ENCODE peak calls at places on chromosomes 4 and X, in eight cellular contexts. One of them, this sample, is unnamed.

GRCh38 chr4:105126311-105127153 is 20.1 kb upstream of the TET2 start:
- DNase-seq in fibroblast of lung: peak; percentile 79
- DNase-seq in colonic mucosa: no peak
- DNase-seq in ovary: no peak
- DNase-seq in PC-3: no peak
- DNase-seq in tibial artery: no peak
- DNase-seq in cardiac muscle cell: no peak
- DNase-seq in right cardiac atrium: no peak
- DNase-seq in this sample: no peak

GRCh38 chr4:2322227-2322626 is 60.3 kb upstream of the MXD4 start:
- DNase-seq in PC-3: no peak
- DNase-seq in cardiac muscle cell: no peak
- DNase-seq in tibial artery: peak; percentile 48
- DNase-seq in fibroblast of lung: no peak
- DNase-seq in colonic mucosa: peak; percentile 14
- DNase-seq in right cardiac atrium: no peak
- DNase-seq in ovary: no peak
- DNase-seq in this sample: no peak

GRCh38 chr4:72418458-72418857 is 150.6 kb downstream of the ADAMTS3 start:
- DNase-seq in right cardiac atrium: peak; percentile 72
- DNase-seq in PC-3: peak; percentile 90
- DNase-seq in colonic mucosa: peak; percentile 17
- DNase-seq in cardiac muscle cell: no peak
- DNase-seq in fibroblast of lung: peak; percentile 72
- DNase-seq in ovary: peak; percentile 55
- DNase-seq in tibial artery: no peak
- DNase-seq in this sample: no peak

GRCh38 chr4:5866841-5867782 is 25.8 kb downstream of the CRMP1 start:
- DNase-seq in fibroblast of lung: no peak
- DNase-seq in PC-3: no peak
- DNase-seq in right cardiac atrium: no peak
- DNase-seq in colonic mucosa: no peak
- DNase-seq in cardiac muscle cell: no peak
- DNase-seq in tibial artery: no peak
- DNase-seq in ovary: no peak
- DNase-seq in this sample: no peak

GRCh38 chrX:101136235-101136634 is 38.2 kb downstream of the CENPI start:
- DNase-seq in ovary: no peak
- DNase-seq in colonic mucosa: no peak
- DNase-seq in fibroblast of lung: no peak
- DNase-seq in right cardiac atrium: no peak
- DNase-seq in PC-3: no peak
- DNase-seq in cardiac muscle cell: no peak
- DNase-seq in tibial artery: no peak
- DNase-seq in this sample: no peak

GRCh38 chrX:106220177-106220576 is 52.1 kb downstream of the PWWP3B start:
- DNase-seq in cardiac muscle cell: peak; percentile 5
- DNase-seq in ovary: no peak
- DNase-seq in PC-3: peak; percentile 17
- DNase-seq in fibroblast of lung: no peak
- DNase-seq in colonic mucosa: no peak
- DNase-seq in tibial artery: no peak
- DNase-seq in right cardiac atrium: no peak
- DNase-seq in this sample: no peak

GRCh38 chrX:386768-387575 is at the start of gene PPP2R3B:
- DNase-seq in PC-3: peak; percentile 95
- DNase-seq in ovary: peak; percentile 99
- DNase-seq in colonic mucosa: peak; percentile 97
- DNase-seq in cardiac muscle cell: peak; percentile 98
- DNase-seq in tibial artery: peak; percentile 99
- DNase-seq in right cardiac atrium: peak; percentile 100
- DNase-seq in fibroblast of lung: peak; percentile 98
- DNase-seq in this sample: peak; percentile 95

GRCh38 chrX:124507276-124507675 is 160.9 kb downstream of the SH2D1A start:
- DNase-seq in cardiac muscle cell: no peak
- DNase-seq in ovary: no peak
- DNase-seq in tibial artery: no peak
- DNase-seq in right cardiac atrium: no peak
- DNase-seq in PC-3: peak; percentile 79
- DNase-seq in fibroblast of lung: no peak
- DNase-seq in colonic mucosa: no peak
- DNase-seq in this sample: no peak

GRCh38 chrX:56728321-56728720 is 722 bp upstream of the NBDY start:
- DNase-seq in right cardiac atrium: no peak
- DNase-seq in colonic mucosa: no peak
- DNase-seq in fibroblast of lung: peak; percentile 34
- DNase-seq in cardiac muscle cell: peak; percentile 3
- DNase-seq in tibial artery: no peak
- DNase-seq in ovary: no peak
- DNase-seq in PC-3: peak; percentile 17
- DNase-seq in this sample: no peak

DNA sequence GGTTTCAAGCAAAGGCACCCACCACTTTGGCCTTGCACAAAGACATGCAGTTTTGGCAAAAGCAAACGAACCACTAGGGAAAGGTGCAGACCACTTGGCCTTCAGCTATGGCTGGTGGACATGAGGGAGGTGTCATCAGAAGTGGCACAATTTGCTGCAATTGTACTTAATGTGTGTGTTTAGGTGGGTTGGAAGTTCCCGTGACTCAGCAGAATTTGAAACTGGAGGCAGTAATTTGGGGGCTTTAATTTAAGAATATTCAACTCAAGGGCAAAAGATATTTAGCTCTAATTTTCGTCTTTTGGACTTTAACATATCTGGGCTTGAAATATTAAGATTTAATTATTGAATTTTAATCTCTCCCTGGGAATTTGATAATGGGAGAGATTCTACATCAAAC is 115.6 kb upstream of the NOCT start:
- DNase-seq in colonic mucosa: no peak
- DNase-seq in ovary: no peak
- DNase-seq in fibroblast of lung: no peak
- DNase-seq in tibial artery: no peak
- DNase-seq in PC-3: no peak
- DNase-seq in cardiac muscle cell: no peak
- DNase-seq in right cardiac atrium: no peak
- DNase-seq in this sample: no peak
- H3K27ac ChIP-seq in colonic mucosa: no peak overlapping the region
- H3K27ac ChIP-seq in ovary: no peak overlapping the region
- H3K27ac ChIP-seq in fibroblast of lung: no peak overlapping the region
- H3K27ac ChIP-seq in tibial artery: no peak overlapping the region
- H3K27ac ChIP-seq in PC-3: no peak overlapping the region
- H3K27ac ChIP-seq in cardiac muscle cell: no peak overlapping the region
- H3K27ac ChIP-seq in right cardiac atrium: no peak overlapping the region
- H3K27ac ChIP-seq in this sample: no peak overlapping the region

GRCh38 chrX:128078545-128078944 is 26.3 kb upstream of the ACTRT1 start:
- DNase-seq in tibial artery: no peak
- DNase-seq in cardiac muscle cell: no peak
- DNase-seq in right cardiac atrium: no peak
- DNase-seq in fibroblast of lung: no peak
- DNase-seq in ovary: no peak
- DNase-seq in colonic mucosa: no peak
- DNase-seq in PC-3: no peak
- DNase-seq in this sample: no peak
- H3K4me1 ChIP-seq in tibial artery: no peaks in the 10 kb centered on the region
- H3K4me1 ChIP-seq in cardiac muscle cell: no peaks in the 10 kb centered on the region
- H3K4me1 ChIP-seq in right cardiac atrium: no peaks in the 10 kb centered on the region
- H3K4me1 ChIP-seq in fibroblast of lung: no peaks in the 10 kb centered on the region
- H3K4me1 ChIP-seq in ovary: no peaks in the 10 kb centered on the region
- H3K4me1 ChIP-seq in colonic mucosa: no peaks in the 10 kb centered on the region
- H3K4me1 ChIP-seq in PC-3: no peaks in the 10 kb centered on the region
- H3K4me1 ChIP-seq in this sample: no peaks in the 10 kb centered on the region

DNA sequence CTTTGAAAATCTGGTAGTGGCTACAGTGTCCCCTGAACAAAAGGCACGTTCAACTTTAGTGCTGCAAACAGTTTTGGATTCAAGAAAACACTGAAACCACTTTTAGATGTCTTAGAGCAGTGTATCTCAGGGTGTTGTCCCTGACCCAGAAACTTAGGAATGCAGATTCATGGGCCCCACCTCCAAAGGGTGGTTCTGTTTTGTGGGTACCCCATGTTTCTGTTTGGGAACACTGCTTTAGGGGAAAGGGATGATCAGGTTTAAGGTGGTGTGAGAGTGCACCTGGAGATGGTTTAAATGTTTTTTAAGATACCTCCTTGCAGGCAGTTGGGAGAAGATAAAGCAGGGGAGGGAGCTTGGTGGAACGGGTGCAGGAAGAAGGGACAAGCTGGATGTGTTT is 55.6 kb downstream of the JADE1 start:
- DNase-seq in tibial artery: no peak
- DNase-seq in cardiac muscle cell: no peak
- DNase-seq in colonic mucosa: no peak
- DNase-seq in right cardiac atrium: no peak
- DNase-seq in PC-3: no peak
- DNase-seq in fibroblast of lung: no peak
- DNase-seq in ovary: no peak
- DNase-seq in this sample: no peak
- H3K27ac ChIP-seq in tibial artery: no peak overlapping the region
- H3K27ac ChIP-seq in cardiac muscle cell: no peak overlapping the region
- H3K27ac ChIP-seq in colonic mucosa: no peak overlapping the region
- H3K27ac ChIP-seq in right cardiac atrium: no peak overlapping the region
- H3K27ac ChIP-seq in PC-3: no peak overlapping the region
- H3K27ac ChIP-seq in fibroblast of lung: no peak overlapping the region
- H3K27ac ChIP-seq in ovary: no peak overlapping the region
- H3K27ac ChIP-seq in this sample: no peak overlapping the region

GRCh38 chr4:148287111-148287510 is 155.1 kb downstream of the NR3C2 start:
- DNase-seq in cardiac muscle cell: no peak
- DNase-seq in tibial artery: no peak
- DNase-seq in fibroblast of lung: no peak
- DNase-seq in ovary: no peak
- DNase-seq in right cardiac atrium: no peak
- DNase-seq in colonic mucosa: no peak
- DNase-seq in PC-3: no peak
- DNase-seq in this sample: no peak
- H3K4me1 ChIP-seq in cardiac muscle cell: peaks cover 9% of the 10 kb centered on the region
- H3K4me1 ChIP-seq in tibial artery: no peaks in the 10 kb centered on the region
- H3K4me1 ChIP-seq in fibroblast of lung: no peaks in the 10 kb centered on the region
- H3K4me1 ChIP-seq in ovary: peaks cover 9% of the 10 kb centered on the region
- H3K4me1 ChIP-seq in right cardiac atrium: peaks cover 5% of the 10 kb centered on the region
- H3K4me1 ChIP-seq in colonic mucosa: peaks cover 3% of the 10 kb centered on the region
- H3K4me1 ChIP-seq in PC-3: no peaks in the 10 kb centered on the region
- H3K4me1 ChIP-seq in this sample: no peaks in the 10 kb centered on the region

DNA sequence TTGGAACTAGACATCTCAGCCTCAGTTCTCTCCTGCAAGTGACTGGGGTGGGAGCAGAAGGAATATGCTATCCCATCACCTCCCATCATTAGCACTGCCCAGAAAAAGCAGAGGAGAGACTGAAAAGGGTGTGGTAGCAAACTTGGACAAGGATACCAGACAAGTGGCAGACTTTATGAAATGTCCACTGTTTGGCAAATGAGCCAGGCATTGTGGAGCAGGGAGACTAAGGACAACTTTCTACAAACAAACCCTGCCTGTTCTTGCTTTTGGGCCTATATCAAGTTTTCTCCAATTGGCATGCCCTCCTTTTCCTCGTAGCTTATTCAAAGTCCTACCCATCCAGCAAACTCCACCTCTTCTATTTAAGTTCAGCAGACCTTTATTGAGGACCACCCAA is 41.6 kb downstream of the ZCCHC12 start:
- DNase-seq in right cardiac atrium: no peak
- DNase-seq in fibroblast of lung: no peak
- DNase-seq in colonic mucosa: no peak
- DNase-seq in ovary: no peak
- DNase-seq in cardiac muscle cell: no peak
- DNase-seq in tibial artery: no peak
- DNase-seq in PC-3: no peak
- DNase-seq in this sample: no peak
- H3K27ac ChIP-seq in right cardiac atrium: no peak overlapping the region
- H3K27ac ChIP-seq in fibroblast of lung: no peak overlapping the region
- H3K27ac ChIP-seq in colonic mucosa: no peak overlapping the region
- H3K27ac ChIP-seq in ovary: no peak overlapping the region
- H3K27ac ChIP-seq in cardiac muscle cell: no peak overlapping the region
- H3K27ac ChIP-seq in tibial artery: no peak overlapping the region
- H3K27ac ChIP-seq in PC-3: no peak overlapping the region
- H3K27ac ChIP-seq in this sample: no peak overlapping the region

GRCh38 chrX:150577174-150577573 is 8.8 kb downstream of the MTM1 start:
- DNase-seq in cardiac muscle cell: no peak
- DNase-seq in colonic mucosa: peak; percentile 51
- DNase-seq in right cardiac atrium: no peak
- DNase-seq in PC-3: peak; percentile 35
- DNase-seq in tibial artery: no peak
- DNase-seq in ovary: no peak
- DNase-seq in fibroblast of lung: no peak
- DNase-seq in this sample: no peak
- H3K4me1 ChIP-seq in cardiac muscle cell: no peaks in the 10 kb centered on the region
- H3K4me1 ChIP-seq in colonic mucosa: no peaks in the 10 kb centered on the region
- H3K4me1 ChIP-seq in right cardiac atrium: peaks cover 6% of the 10 kb centered on the region
- H3K4me1 ChIP-seq in PC-3: peaks cover 66% of the 10 kb centered on the region
- H3K4me1 ChIP-seq in tibial artery: no peaks in the 10 kb centered on the region
- H3K4me1 ChIP-seq in ovary: peaks cover 1% of the 10 kb centered on the region
- H3K4me1 ChIP-seq in fibroblast of lung: peaks cover 4% of the 10 kb centered on the region
- H3K4me1 ChIP-seq in this sample: no peaks in the 10 kb centered on the region

GRCh38 chrX:135521405-135522131 is 1.1 kb downstream of the INTS6L start:
- DNase-seq in fibroblast of lung: peak; percentile 87
- DNase-seq in ovary: peak; percentile 83
- DNase-seq in PC-3: peak; percentile 81
- DNase-seq in cardiac muscle cell: peak; percentile 85
- DNase-seq in tibial artery: peak; percentile 91
- DNase-seq in right cardiac atrium: peak; percentile 92
- DNase-seq in colonic mucosa: peak; percentile 88
- DNase-seq in this sample: peak; percentile 92

GRCh38 chrX:135520022-135520552 is 373 bp upstream of the INTS6L start:
- DNase-seq in cardiac muscle cell: peak; percentile 38
- DNase-seq in PC-3: no peak
- DNase-seq in ovary: no peak
- DNase-seq in right cardiac atrium: no peak
- DNase-seq in fibroblast of lung: peak; percentile 52
- DNase-seq in colonic mucosa: no peak
- DNase-seq in tibial artery: no peak
- DNase-seq in this sample: no peak

GRCh38 chrX:135520553-135521404 is at the start of gene INTS6L:
- DNase-seq in right cardiac atrium: peak; percentile 92
- DNase-seq in tibial artery: peak; percentile 91
- DNase-seq in cardiac muscle cell: peak; percentile 89
- DNase-seq in colonic mucosa: peak; percentile 90
- DNase-seq in ovary: peak; percentile 78
- DNase-seq in PC-3: peak; percentile 77
- DNase-seq in fibroblast of lung: peak; percentile 89
- DNase-seq in this sample: peak; percentile 94

GRCh38 chrX:135522878-135523693 is 2.6 kb downstream of the INTS6L start:
- DNase-seq in ovary: peak; percentile 21
- DNase-seq in cardiac muscle cell: no peak
- DNase-seq in fibroblast of lung: peak; percentile 0
- DNase-seq in colonic mucosa: no peak
- DNase-seq in right cardiac atrium: peak; percentile 35
- DNase-seq in tibial artery: no peak
- DNase-seq in PC-3: no peak
- DNase-seq in this sample: no peak

GRCh38 chrX:135522132-135522530 is 1.7 kb downstream of the INTS6L start:
- DNase-seq in right cardiac atrium: no peak
- DNase-seq in cardiac muscle cell: no peak
- DNase-seq in colonic mucosa: no peak
- DNase-seq in ovary: no peak
- DNase-seq in PC-3: no peak
- DNase-seq in tibial artery: no peak
- DNase-seq in fibroblast of lung: no peak
- DNase-seq in this sample: no peak
- H3K27ac ChIP-seq in right cardiac atrium: peak overlapping the region; percentile 77
- H3K27ac ChIP-seq in cardiac muscle cell: peak overlapping the region; percentile 90
- H3K27ac ChIP-seq in colonic mucosa: peak overlapping the region; percentile 75
- H3K27ac ChIP-seq in ovary: peak overlapping the region; percentile 80
- H3K27ac ChIP-seq in PC-3: peak overlapping the region; percentile 27
- H3K27ac ChIP-seq in tibial artery: peak overlapping the region; percentile 79
- H3K27ac ChIP-seq in fibroblast of lung: peak overlapping the region; percentile 83
- H3K27ac ChIP-seq in this sample: peak overlapping the region; percentile 71

This sample was measured in Peyer's patch.